ENCODE peak calls at places on chromosome 10, in six cellular contexts. Z, B, H, R, F and S are unnamed samples.

GRCh38 chr10:103895458-103896186 is 22.4 kb downstream of the STN1 start:
- DNase-seq in H (no peak), R (peak), Z (no peak), B (no peak), F (no peak), S (no peak)

GRCh38 chr10:128080641-128081040 is 45.6 kb downstream of the MKI67 start:
- DNase-seq in F (no peak), Z (no peak), H (no peak), R (no peak), B (no peak), S (no peak)

GRCh38 chr10:132273304-132273944 is 34.3 kb downstream of the STK32C start:
- DNase-seq in F (no peak), Z (no peak), R (no peak), H (no peak), B (no peak), S (no peak)

GRCh38 chr10:121910673-121911420 is 17.0 kb downstream of the ATE1 start:
- DNase-seq in B (no peak), Z (no peak), F (peak), H (no peak), R (peak), S (no peak)

GRCh38 chr10:11425288-11425595 is 186.2 kb downstream of the USP6NL start:
- DNase-seq in Z (no peak), B (no peak), H (no peak), F (no peak), R (peak), S (no peak)

GRCh38 chr10:117215079-117215478 is 17.8 kb downstream of the KCNK18 start:
- DNase-seq in B (no peak), H (no peak), F (no peak), R (no peak), Z (no peak), S (no peak)

GRCh38 chr10:7587168-7587864 is 79.5 kb downstream of the ITIH5 start:
- DNase-seq in H (no peak), F (no peak), Z (no peak), R (no peak), B (no peak), S (no peak)

GRCh38 chr10:124351481-124352220 is 67.1 kb downstream of the OAT start:
- DNase-seq in B (no peak), Z (no peak), F (no peak), R (no peak), H (no peak), S (no peak)

GRCh38 chr10:106147050-106147449 is 1017.5 kb downstream of the SORCS1 start:
- DNase-seq in H (no peak), B (no peak), R (peak), Z (no peak), F (no peak), S (no peak)

GRCh38 chr10:18164093-18164492 is 23.9 kb downstream of the CACNB2 start:
- DNase-seq in B (no peak), R (peak), H (no peak), F (no peak), Z (no peak), S (no peak)

GRCh38 chr10:69899727-69900595 is 98.3 kb downstream of the COL13A1 start:
- DNase-seq in H (no peak), B (no peak), Z (no peak), F (no peak), R (no peak), S (no peak)

GRCh38 chr10:132306951-132307751 is 599 bp downstream of the STK32C start:
- DNase-seq in F (no peak), H (peak), B (peak), Z (peak), R (no peak), S (no peak)

GRCh38 chr10:75935650-75936400 is 504.4 kb downstream of the LRMDA start:
- DNase-seq in H (no peak), Z (no peak), F (no peak), R (no peak), B (no peak), S (no peak)

GRCh38 chr10:33265621-33266020 is 68.8 kb downstream of the NRP1 start:
- DNase-seq in B (no peak), H (no peak), F (no peak), R (no peak), Z (peak), S (no peak)

GRCh38 chr10:132428486-132428885 is 31.5 kb downstream of the PWWP2B start:
- DNase-seq in R (no peak), F (no peak), B (no peak), Z (no peak), H (no peak), S (no peak)